ENCODE peak calls at places on chromosome 16, in ten cellular contexts. K is heart left ventricle, E is mammary epithelial cell, M is lower lobe of right lung, I is stomach, J is transverse colon, R is fibroblast of lung, C is thoracic aorta, V is lung, S is RWPE1. F is an unnamed sample.

GRCh38 chr16:52404546-52404945 is 142.4 kb downstream of the TOX3 start:
- DNase-seq in K (no peak), E (no peak), M (no peak), I (no peak), J (no peak), R (no peak), C (no peak), V (no peak), S (no peak), F (no peak)

GRCh38 chr16:71738820-71739219 is 14.3 kb upstream of the PHLPP2 start:
- DNase-seq in K (no peak), E (no peak), M (no peak), I (no peak), J (no peak), R (no peak), C (no peak), V (no peak), S (no peak), F (no peak)

GRCh38 chr16:23171234-23171948 is 11.2 kb upstream of the SCNN1G start:
- DNase-seq in K (no peak), E (peak; percentile 77), M (no peak), I (no peak), J (no peak), R (peak; percentile 14), C (no peak), V (no peak), S (peak; percentile 50), F (no peak)

GRCh38 chr16:27238591-27238990 is 30.0 kb downstream of the NSMCE1 start:
- DNase-seq in K (no peak), E (no peak), M (peak; percentile 16), I (no peak), J (no peak), R (no peak), C (no peak), V (no peak), S (no peak), F (no peak)

GRCh38 chr16:23965137-23965733 is 129.5 kb downstream of the PRKCB start:
- DNase-seq in K (no peak), E (no peak), M (no peak), I (no peak), J (no peak), R (no peak), C (no peak), V (no peak), S (no peak), F (no peak)

GRCh38 chr16:85570213-85570734 is 42.8 kb upstream of the GSE1 start:
- DNase-seq in K (no peak), E (peak; percentile 45), M (no peak), I (peak; percentile 39), J (no peak), R (no peak), C (no peak), V (no peak), S (no peak), F (no peak)

GRCh38 chr16:62363451-62363850 is 327.2 kb upstream of the CDH8 start:
- DNase-seq in K (no peak), E (no peak), M (no peak), I (no peak), J (no peak), R (no peak), C (no peak), V (no peak), S (no peak), F (no peak)

GRCh38 chr16:88022076-88023042 is 71.1 kb downstream of the BANP start:
- DNase-seq in K (no peak), E (no peak), M (no peak), I (no peak), J (no peak), R (no peak), C (no peak), V (no peak), S (no peak), F (no peak)

GRCh38 chr16:26189496-26190005 is 497.8 kb downstream of the HS3ST4 start:
- DNase-seq in K (no peak), E (no peak), M (no peak), I (no peak), J (no peak), R (no peak), C (no peak), V (no peak), S (no peak), F (no peak)

GRCh38 chr16:57087003-57087402 is 5.4 kb upstream of the CPNE2 start:
- DNase-seq in K (no peak), E (no peak), M (no peak), I (no peak), J (no peak), R (no peak), C (no peak), V (no peak), S (no peak), F (no peak)

GRCh38 chr16:84375773-84376172 is 7.4 kb downstream of the ATP2C2 start:
- DNase-seq in K (no peak), E (no peak), M (no peak), I (no peak), J (no peak), R (no peak), C (no peak), V (no peak), S (no peak), F (no peak)

GRCh38 chr16:89575247-89576172 is at the start of gene CPNE7:
- DNase-seq in K (no peak), E (no peak), M (no peak), I (no peak), J (no peak), R (no peak), C (no peak), V (no peak), S (no peak), F (no peak)
- H3K27ac ChIP-seq in K (no peak within 1 kb of the TSS), E (no peak within 1 kb of the TSS), M (no peak within 1 kb of the TSS), I (no peak within 1 kb of the TSS), J (no peak within 1 kb of the TSS), R (peak within 1 kb of the TSS; percentile 34), C (no peak within 1 kb of the TSS), V (no peak within 1 kb of the TSS), S (peak within 1 kb of the TSS; percentile 8), F (no peak within 1 kb of the TSS)

GRCh38 chr16:75304521-75305363 is 53.3 kb upstream of the BCAR1 start:
- DNase-seq in K (peak; percentile 44), E (peak; percentile 91), M (no peak), I (peak; percentile 28), J (peak; percentile 66), R (peak; percentile 89), C (peak; percentile 40), V (no peak), S (peak; percentile 76), F (no peak)
- TF ChIP-seq CTCF in K (no peak), E (no peak), M (no peak), I (no peak), J (no peak), R (no peak), C (peak; percentile 11), V (no peak), S (no peak), F (no peak)

GRCh38 chr16:31461921-31462804 is 2.9 kb downstream of the ARMC5 start:
- DNase-seq in K (no peak), E (no peak), M (peak; percentile 46), I (no peak), J (no peak), R (no peak), C (no peak), V (no peak), S (no peak), F (no peak)

GRCh38 chr16:31459722-31460581 is 651 bp downstream of the ARMC5 start:
- DNase-seq in K (peak; percentile 100), E (peak; percentile 99), M (peak; percentile 100), I (peak; percentile 100), J (peak; percentile 100), R (peak; percentile 99), C (peak; percentile 99), V (peak; percentile 100), S (peak; percentile 96), F (peak; percentile 100)

GRCh38 chr16:31461201-31461920 is 2.1 kb downstream of the ARMC5 start:
- DNase-seq in K (no peak), E (no peak), M (no peak), I (no peak), J (no peak), R (no peak), C (no peak), V (no peak), S (no peak), F (no peak)

GRCh38 chr16:31458835-31459721 is at the start of gene ARMC5:
- DNase-seq in K (peak; percentile 98), E (peak; percentile 97), M (peak; percentile 99), I (peak; percentile 97), J (peak; percentile 98), R (peak; percentile 98), C (peak; percentile 86), V (peak; percentile 96), S (peak; percentile 93), F (peak; percentile 94)

GRCh38 chr16:31460582-31461002 is 1.3 kb downstream of the ARMC5 start:
- DNase-seq in K (no peak), E (peak; percentile 39), M (no peak), I (no peak), J (no peak), R (peak; percentile 73), C (no peak), V (no peak), S (no peak), F (no peak)
- H3K27ac ChIP-seq in K (peak overlapping the region; percentile 100), E (peak overlapping the region; percentile 70), M (peak overlapping the region; percentile 99), I (no peak overlapping the region), J (peak overlapping the region; percentile 97), R (peak overlapping the region; percentile 100), C (peak overlapping the region; percentile 96), V (no peak overlapping the region), S (peak overlapping the region; percentile 100), F (peak overlapping the region; percentile 98)

DNA sequence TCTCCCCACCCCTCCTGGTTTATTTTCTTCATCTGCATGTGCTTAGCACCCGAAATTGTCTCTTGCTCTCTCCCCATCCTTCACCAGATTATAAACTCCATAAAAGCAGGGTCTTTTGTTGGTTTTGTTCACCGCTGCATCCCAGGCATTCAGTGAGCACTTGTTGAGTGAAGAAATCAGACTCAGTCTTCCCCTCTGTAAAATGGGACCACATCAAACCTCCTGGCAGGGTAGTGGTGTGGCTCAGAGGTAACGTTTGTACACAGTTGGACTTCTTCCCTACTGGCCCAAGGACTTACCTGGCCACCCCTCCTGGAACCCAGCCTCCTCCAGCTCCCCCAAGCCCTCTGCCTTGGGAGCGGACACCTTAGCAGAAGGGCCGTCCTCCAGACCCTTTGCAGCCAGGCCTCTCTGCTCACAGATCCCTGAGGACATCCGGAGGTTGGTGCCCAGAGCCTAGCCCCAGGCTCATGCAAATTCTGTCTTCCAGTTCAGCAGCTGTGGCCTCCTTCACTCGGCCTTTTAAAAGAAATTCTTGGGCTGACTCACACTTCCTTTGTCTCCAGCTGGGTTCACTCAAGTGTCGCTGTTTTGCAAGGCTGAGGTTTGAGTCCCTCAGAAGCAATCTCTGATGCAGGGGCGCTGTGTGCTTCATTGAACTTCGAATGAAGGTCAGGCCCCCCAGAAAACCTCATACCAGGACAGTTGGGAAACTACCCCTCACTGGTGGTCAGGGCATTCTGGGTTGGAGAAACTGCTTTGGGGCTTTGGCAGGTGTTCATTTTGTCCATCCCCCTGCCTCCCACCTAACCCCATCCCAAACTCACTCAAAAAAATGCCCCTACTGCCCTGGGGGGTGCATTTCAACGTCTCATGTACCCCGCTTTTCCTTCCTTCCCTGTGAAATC is 16.8 kb upstream of the RMI2 start:
- DNase-seq in K (peak; percentile 76), E (peak; percentile 74), M (peak; percentile 64), I (peak; percentile 62), J (peak; percentile 75), R (peak; percentile 98), C (no peak), V (peak; percentile 77), S (peak; percentile 75), F (no peak)
- TF ChIP-seq CTCF in K (no peak), E (no peak), M (no peak), I (no peak), J (no peak), R (no peak), C (no peak), V (no peak), S (no peak), F (no peak)